ENCODE peak calls at places on chromosome 5, in seven cellular contexts. One of them, this sample, is unnamed.

GRCh38 chr5:68652507-68652906 is 437.0 kb downstream of the PIK3R1 start:
- DNase-seq in pancreas: no peak
- DNase-seq in ureter: no peak
- DNase-seq in activated naive CD4-positive, alpha-beta T cell treated with anti-CD3 and anti-CD28 coated beads for 36 hours: no peak
- DNase-seq in iris pigment epithelial cell: peak
- DNase-seq in A673: peak
- DNase-seq in NCI-H2227 treated with DMSO at 0.1 percent for 48 hours: peak
- DNase-seq in this sample: peak

GRCh38 chr5:74670377-74671038 is 14.5 kb upstream of the HEXB start:
- DNase-seq in activated naive CD4-positive, alpha-beta T cell treated with anti-CD3 and anti-CD28 coated beads for 36 hours: no peak
- DNase-seq in NCI-H2227 treated with DMSO at 0.1 percent for 48 hours: no peak
- DNase-seq in iris pigment epithelial cell: no peak
- DNase-seq in A673: no peak
- DNase-seq in pancreas: no peak
- DNase-seq in ureter: no peak
- DNase-seq in this sample: no peak

GRCh38 chr5:10760976-10761841 is at the start of gene DAP:
- DNase-seq in ureter: peak
- DNase-seq in pancreas: peak
- DNase-seq in iris pigment epithelial cell: peak
- DNase-seq in A673: peak
- DNase-seq in activated naive CD4-positive, alpha-beta T cell treated with anti-CD3 and anti-CD28 coated beads for 36 hours: peak
- DNase-seq in NCI-H2227 treated with DMSO at 0.1 percent for 48 hours: peak
- DNase-seq in this sample: peak

GRCh38 chr5:35838370-35839042 is 18.2 kb upstream of the IL7R start:
- DNase-seq in ureter: no peak
- DNase-seq in pancreas: no peak
- DNase-seq in iris pigment epithelial cell: no peak
- DNase-seq in activated naive CD4-positive, alpha-beta T cell treated with anti-CD3 and anti-CD28 coated beads for 36 hours: no peak
- DNase-seq in A673: no peak
- DNase-seq in NCI-H2227 treated with DMSO at 0.1 percent for 48 hours: no peak
- DNase-seq in this sample: no peak

GRCh38 chr5:178376906-178377582 is 144.4 kb upstream of the PHYKPL start:
- DNase-seq in A673: no peak
- DNase-seq in pancreas: no peak
- DNase-seq in ureter: no peak
- DNase-seq in activated naive CD4-positive, alpha-beta T cell treated with anti-CD3 and anti-CD28 coated beads for 36 hours: no peak
- DNase-seq in NCI-H2227 treated with DMSO at 0.1 percent for 48 hours: no peak
- DNase-seq in iris pigment epithelial cell: no peak
- DNase-seq in this sample: no peak

GRCh38 chr5:18745591-18745987 is 1111.3 kb downstream of the TAF11L14 start:
- DNase-seq in NCI-H2227 treated with DMSO at 0.1 percent for 48 hours: peak
- DNase-seq in pancreas: no peak
- DNase-seq in activated naive CD4-positive, alpha-beta T cell treated with anti-CD3 and anti-CD28 coated beads for 36 hours: peak
- DNase-seq in iris pigment epithelial cell: no peak
- DNase-seq in ureter: no peak
- DNase-seq in A673: no peak
- DNase-seq in this sample: no peak

GRCh38 chr5:111935022-111935421 is 178.0 kb upstream of the NREP start:
- DNase-seq in activated naive CD4-positive, alpha-beta T cell treated with anti-CD3 and anti-CD28 coated beads for 36 hours: no peak
- DNase-seq in ureter: no peak
- DNase-seq in A673: no peak
- DNase-seq in NCI-H2227 treated with DMSO at 0.1 percent for 48 hours: no peak
- DNase-seq in iris pigment epithelial cell: no peak
- DNase-seq in pancreas: no peak
- DNase-seq in this sample: peak

GRCh38 chr5:135578685-135579341 is at the start of gene CXCL14:
- DNase-seq in A673: peak
- DNase-seq in pancreas: no peak
- DNase-seq in iris pigment epithelial cell: peak
- DNase-seq in activated naive CD4-positive, alpha-beta T cell treated with anti-CD3 and anti-CD28 coated beads for 36 hours: peak
- DNase-seq in ureter: peak
- DNase-seq in NCI-H2227 treated with DMSO at 0.1 percent for 48 hours: peak
- DNase-seq in this sample: peak

GRCh38 chr5:177269976-177270375 is 33.5 kb downstream of the RAB24 start:
- DNase-seq in A673: no peak
- DNase-seq in pancreas: no peak
- DNase-seq in ureter: no peak
- DNase-seq in iris pigment epithelial cell: no peak
- DNase-seq in activated naive CD4-positive, alpha-beta T cell treated with anti-CD3 and anti-CD28 coated beads for 36 hours: no peak
- DNase-seq in NCI-H2227 treated with DMSO at 0.1 percent for 48 hours: no peak
- DNase-seq in this sample: no peak

GRCh38 chr5:142095035-142095434 is 13.5 kb upstream of the NDFIP1 start:
- DNase-seq in activated naive CD4-positive, alpha-beta T cell treated with anti-CD3 and anti-CD28 coated beads for 36 hours: peak
- DNase-seq in NCI-H2227 treated with DMSO at 0.1 percent for 48 hours: no peak
- DNase-seq in ureter: no peak
- DNase-seq in A673: no peak
- DNase-seq in iris pigment epithelial cell: no peak
- DNase-seq in pancreas: no peak
- DNase-seq in this sample: no peak

GRCh38 chr5:102832445-102832844 is 77.3 kb downstream of the PAM start:
- DNase-seq in iris pigment epithelial cell: peak
- DNase-seq in ureter: no peak
- DNase-seq in pancreas: no peak
- DNase-seq in NCI-H2227 treated with DMSO at 0.1 percent for 48 hours: no peak
- DNase-seq in A673: no peak
- DNase-seq in activated naive CD4-positive, alpha-beta T cell treated with anti-CD3 and anti-CD28 coated beads for 36 hours: no peak
- DNase-seq in this sample: peak

GRCh38 chr5:154273963-154274827 is 83.7 kb downstream of the GALNT10 start:
- DNase-seq in NCI-H2227 treated with DMSO at 0.1 percent for 48 hours: no peak
- DNase-seq in A673: no peak
- DNase-seq in iris pigment epithelial cell: no peak
- DNase-seq in activated naive CD4-positive, alpha-beta T cell treated with anti-CD3 and anti-CD28 coated beads for 36 hours: no peak
- DNase-seq in ureter: no peak
- DNase-seq in pancreas: no peak
- DNase-seq in this sample: no peak

GRCh38 chr5:79512692-79513518 is 1.0 kb downstream of the HOMER1 start:
- DNase-seq in iris pigment epithelial cell: peak
- DNase-seq in A673: no peak
- DNase-seq in activated naive CD4-positive, alpha-beta T cell treated with anti-CD3 and anti-CD28 coated beads for 36 hours: peak
- DNase-seq in NCI-H2227 treated with DMSO at 0.1 percent for 48 hours: no peak
- DNase-seq in pancreas: peak
- DNase-seq in ureter: no peak
- DNase-seq in this sample: peak

GRCh38 chr5:101943784-101944183 is 352.3 kb downstream of the SLCO4C1 start:
- DNase-seq in ureter: no peak
- DNase-seq in pancreas: no peak
- DNase-seq in iris pigment epithelial cell: peak
- DNase-seq in NCI-H2227 treated with DMSO at 0.1 percent for 48 hours: no peak
- DNase-seq in A673: peak
- DNase-seq in activated naive CD4-positive, alpha-beta T cell treated with anti-CD3 and anti-CD28 coated beads for 36 hours: no peak
- DNase-seq in this sample: no peak

GRCh38 chr5:169160405-169160901 is 140.5 kb downstream of the SLIT3 start:
- DNase-seq in activated naive CD4-positive, alpha-beta T cell treated with anti-CD3 and anti-CD28 coated beads for 36 hours: no peak
- DNase-seq in ureter: no peak
- DNase-seq in A673: no peak
- DNase-seq in iris pigment epithelial cell: no peak
- DNase-seq in NCI-H2227 treated with DMSO at 0.1 percent for 48 hours: no peak
- DNase-seq in pancreas: no peak
- DNase-seq in this sample: no peak

GRCh38 chr5:19987594-19988345 is at the start of gene CDH18:
- DNase-seq in A673: peak
- DNase-seq in iris pigment epithelial cell: peak
- DNase-seq in ureter: no peak
- DNase-seq in pancreas: peak
- DNase-seq in activated naive CD4-positive, alpha-beta T cell treated with anti-CD3 and anti-CD28 coated beads for 36 hours: no peak
- DNase-seq in NCI-H2227 treated with DMSO at 0.1 percent for 48 hours: no peak
- DNase-seq in this sample: peak

GRCh38 chr5:76439201-76439600 is 36.1 kb downstream of the IQGAP2 start:
- DNase-seq in activated naive CD4-positive, alpha-beta T cell treated with anti-CD3 and anti-CD28 coated beads for 36 hours: no peak
- DNase-seq in iris pigment epithelial cell: no peak
- DNase-seq in A673: no peak
- DNase-seq in NCI-H2227 treated with DMSO at 0.1 percent for 48 hours: no peak
- DNase-seq in ureter: no peak
- DNase-seq in pancreas: no peak
- DNase-seq in this sample: no peak

GRCh38 chr5:31416547-31416946 is 115.3 kb downstream of the DROSHA start:
- DNase-seq in iris pigment epithelial cell: no peak
- DNase-seq in ureter: no peak
- DNase-seq in NCI-H2227 treated with DMSO at 0.1 percent for 48 hours: no peak
- DNase-seq in A673: no peak
- DNase-seq in activated naive CD4-positive, alpha-beta T cell treated with anti-CD3 and anti-CD28 coated beads for 36 hours: no peak
- DNase-seq in pancreas: no peak
- DNase-seq in this sample: no peak

GRCh38 chr5:32390819-32391591 is 53.5 kb downstream of the ZFR start:
- DNase-seq in A673: no peak
- DNase-seq in iris pigment epithelial cell: peak
- DNase-seq in activated naive CD4-positive, alpha-beta T cell treated with anti-CD3 and anti-CD28 coated beads for 36 hours: no peak
- DNase-seq in pancreas: no peak
- DNase-seq in ureter: no peak
- DNase-seq in NCI-H2227 treated with DMSO at 0.1 percent for 48 hours: no peak
- DNase-seq in this sample: peak

GRCh38 chr5:41264019-41264418 is 50.7 kb upstream of the C6 start:
- DNase-seq in activated naive CD4-positive, alpha-beta T cell treated with anti-CD3 and anti-CD28 coated beads for 36 hours: no peak
- DNase-seq in A673: peak
- DNase-seq in iris pigment epithelial cell: no peak
- DNase-seq in NCI-H2227 treated with DMSO at 0.1 percent for 48 hours: no peak
- DNase-seq in ureter: no peak
- DNase-seq in pancreas: no peak
- DNase-seq in this sample: no peak

GRCh38 chr5:167294861-167295685 is 996.4 kb upstream of the WWC1 start:
- DNase-seq in NCI-H2227 treated with DMSO at 0.1 percent for 48 hours: no peak
- DNase-seq in ureter: no peak
- DNase-seq in pancreas: no peak
- DNase-seq in activated naive CD4-positive, alpha-beta T cell treated with anti-CD3 and anti-CD28 coated beads for 36 hours: no peak
- DNase-seq in iris pigment epithelial cell: peak
- DNase-seq in A673: peak
- DNase-seq in this sample: peak

This sample was measured in choroid plexus epithelial cell.